ENCODE peak calls at places on chromosome 3, in five cellular contexts. N is neuronal stem cell, U is NB4, G is BJ, L is suprapubic skin. V is an unnamed sample.

GRCh38 chr3:159169828-159170227 is 368.0 kb downstream of the MFSD1 start:
- DNase-seq in N (no peak), U (no peak), G (peak; percentile 54), L (no peak), V (peak; percentile 52)

GRCh38 chr3:36784012-36784763 is 19.8 kb upstream of the DCLK3 start:
- DNase-seq in N (no peak), U (no peak), G (no peak), L (no peak), V (no peak)

GRCh38 chr3:9198805-9199386 is 50.5 kb downstream of the SRGAP3 start:
- DNase-seq in N (no peak), U (no peak), G (no peak), L (no peak), V (no peak)

GRCh38 chr3:9690451-9691450 is 12.9 kb upstream of the CPNE9 start:
- DNase-seq in N (no peak), U (peak; percentile 93), G (no peak), L (no peak), V (peak; percentile 5)

GRCh38 chr3:51477360-51477711 is 22.5 kb downstream of the DCAF1 start:
- DNase-seq in N (no peak), U (no peak), G (no peak), L (no peak), V (no peak)

GRCh38 chr3:27723803-27724458 is 1.8 kb upstream of the EOMES start:
- DNase-seq in N (no peak), U (no peak), G (no peak), L (no peak), V (no peak)

GRCh38 chr3:135581806-135582205 is 383.7 kb upstream of the PPP2R3A start:
- DNase-seq in N (no peak), U (no peak), G (no peak), L (no peak), V (no peak)

GRCh38 chr3:13547591-13548371 is 1.1 kb upstream of the FBLN2 start:
- DNase-seq in N (no peak), U (no peak), G (no peak), L (no peak), V (no peak)

GRCh38 chr3:151788401-151788800 is 25.5 kb upstream of the AADAC start:
- DNase-seq in N (no peak), U (no peak), G (no peak), L (no peak), V (no peak)

GRCh38 chr3:143855183-143855582 is 6.9 kb upstream of the SLC9A9 start:
- DNase-seq in N (no peak), U (no peak), G (no peak), L (no peak), V (no peak)

GRCh38 chr3:178384302-178384939 is 151.8 kb upstream of the KCNMB2 start:
- DNase-seq in N (no peak), U (no peak), G (no peak), L (no peak), V (no peak)

GRCh38 chr3:7447197-7447769 is 586.4 kb downstream of the GRM7 start:
- DNase-seq in N (no peak), U (no peak), G (no peak), L (no peak), V (no peak)

GRCh38 chr3:157077565-157077991 is 82.4 kb downstream of the CCNL1 start:
- DNase-seq in N (no peak), U (no peak), G (no peak), L (no peak), V (peak; percentile 90)

GRCh38 chr3:93969443-93969842 is 4.3 kb downstream of the PROS1 start:
- DNase-seq in N (no peak), U (no peak), G (no peak), L (no peak), V (no peak)

GRCh38 chr3:151377768-151378385 is 6.7 kb downstream of the P2RY12 start:
- DNase-seq in N (no peak), U (no peak), G (no peak), L (no peak), V (no peak)

GRCh38 chr3:143897558-143898305 is 49.5 kb upstream of the SLC9A9 start:
- DNase-seq in N (peak; percentile 44), U (no peak), G (peak; percentile 10), L (no peak), V (no peak)

GRCh38 chr3:100971776-100972175 is 21.4 kb downstream of the ABI3BP start:
- DNase-seq in N (no peak), U (no peak), G (no peak), L (no peak), V (no peak)

GRCh38 chr3:127015282-127016042 is 32.5 kb downstream of the PLXNA1 start:
- DNase-seq in N (peak; percentile 23), U (peak; percentile 22), G (no peak), L (no peak), V (no peak)

DNA sequence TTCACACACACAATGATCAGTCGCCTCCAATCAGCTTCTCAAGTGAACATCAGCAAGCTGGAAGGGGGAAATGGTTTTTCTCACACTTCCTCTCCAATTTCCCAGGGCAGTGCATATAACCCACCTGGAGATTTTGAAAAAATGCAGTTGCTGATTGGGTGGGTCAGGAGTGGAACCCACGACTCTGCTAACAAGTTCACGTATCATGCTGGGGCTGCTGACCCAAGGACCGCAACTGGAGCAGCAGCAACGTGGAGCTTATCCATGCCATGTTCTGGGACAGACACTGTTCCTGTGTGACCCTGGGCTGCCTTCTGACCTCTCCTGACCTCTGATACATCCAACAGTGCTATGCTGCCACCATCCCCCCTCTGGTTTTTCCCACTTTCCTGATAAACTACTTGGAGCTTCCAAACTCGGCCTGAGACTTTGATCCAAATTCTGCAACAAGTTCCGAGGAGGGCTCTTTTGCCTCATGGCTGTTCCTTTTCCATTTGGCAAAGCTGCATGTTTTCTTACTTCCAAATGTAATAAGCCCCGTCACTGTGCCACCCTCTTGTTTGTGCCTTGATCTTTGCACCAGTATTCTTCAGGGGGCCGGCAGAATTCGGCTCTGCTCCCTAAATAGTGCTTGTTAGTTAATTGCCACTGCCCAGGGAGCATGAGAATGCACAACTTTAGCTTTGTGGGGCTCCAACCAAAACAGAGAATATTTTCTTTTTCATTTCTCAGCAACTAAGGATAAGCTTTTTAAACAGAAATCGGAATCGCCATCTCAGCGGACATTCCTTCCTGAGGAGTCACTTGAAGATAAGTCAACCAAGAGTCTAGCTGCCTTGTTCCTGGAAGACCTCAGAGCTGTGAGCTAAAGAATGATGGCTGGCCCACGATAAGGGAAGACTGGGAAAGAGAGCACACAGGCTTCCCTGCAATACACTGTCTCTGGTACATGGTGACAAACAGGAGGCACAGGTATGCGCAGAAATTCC is 106.3 kb downstream of the LRIG1 start:
- DNase-seq in N (no peak), U (no peak), G (no peak), L (no peak), V (no peak)
- H3K4me3 ChIP-seq in N (no peak overlapping the region), U (no peak overlapping the region), G (no peak overlapping the region), L (no peak overlapping the region), V (no peak overlapping the region)

GRCh38 chr3:190534986-190535385 is 21.1 kb downstream of the IL1RAP start:
- DNase-seq in N (no peak), U (no peak), G (no peak), L (no peak), V (no peak)

GRCh38 chr3:190531406-190531805 is 17.5 kb downstream of the IL1RAP start:
- DNase-seq in N (no peak), U (no peak), G (no peak), L (no peak), V (no peak)

GRCh38 chr3:190534386-190534785 is 20.5 kb downstream of the IL1RAP start:
- DNase-seq in N (no peak), U (no peak), G (no peak), L (no peak), V (no peak)

GRCh38 chr3:190532626-190533155 is 18.8 kb downstream of the IL1RAP start:
- DNase-seq in N (no peak), U (no peak), G (no peak), L (no peak), V (no peak)

GRCh38 chr3:190533511-190534282 is 19.8 kb downstream of the IL1RAP start:
- DNase-seq in N (no peak), U (no peak), G (peak; percentile 69), L (peak; percentile 82), V (peak; percentile 83)
- H3K4me3 ChIP-seq in N (no peak overlapping the region), U (no peak overlapping the region), G (no peak overlapping the region), L (no peak overlapping the region), V (no peak overlapping the region)

DNA sequence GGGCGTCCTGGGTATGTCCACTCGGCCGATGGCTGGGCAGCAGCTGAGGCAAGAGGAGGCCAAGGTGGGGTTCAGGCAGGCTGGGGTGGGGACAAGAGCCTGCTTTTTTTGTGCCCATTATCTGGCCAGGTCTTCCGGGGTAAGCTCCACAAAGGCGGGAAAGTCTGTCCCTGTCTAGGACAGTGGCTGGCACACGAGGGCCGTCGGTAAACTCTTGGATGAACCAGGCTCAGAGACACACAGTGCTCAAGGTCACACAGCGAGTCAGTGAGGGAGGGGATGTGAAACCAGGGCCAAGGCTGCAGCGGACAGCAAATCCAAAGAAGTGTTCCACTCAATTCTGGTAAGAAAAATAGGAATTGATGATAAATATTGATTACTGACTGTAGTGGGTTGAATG is 2.9 kb downstream of the DNAJB8 start:
- DNase-seq in N (no peak), U (no peak), G (no peak), L (no peak), V (no peak)
- H3K4me3 ChIP-seq in N (no peak overlapping the region), U (no peak overlapping the region), G (no peak overlapping the region), L (no peak overlapping the region), V (no peak overlapping the region)

GRCh38 chr3:88033806-88034205 is 25.0 kb downstream of the CGGBP1 start:
- DNase-seq in N (no peak), U (no peak), G (no peak), L (no peak), V (no peak)

GRCh38 chr3:88032245-88032644 is 26.6 kb downstream of the CGGBP1 start:
- DNase-seq in N (no peak), U (no peak), G (no peak), L (no peak), V (no peak)

GRCh38 chr3:88031543-88032148 is 27.2 kb downstream of the CGGBP1 start:
- DNase-seq in N (no peak), U (peak; percentile 62), G (peak; percentile 1), L (no peak), V (peak; percentile 5)

GRCh38 chr3:88033088-88033487 is 25.7 kb downstream of the CGGBP1 start:
- DNase-seq in N (no peak), U (peak; percentile 19), G (no peak), L (no peak), V (no peak)

GRCh38 chr3:88030200-88030599 is 28.6 kb downstream of the CGGBP1 start:
- DNase-seq in N (no peak), U (no peak), G (no peak), L (no peak), V (no peak)
- H3K4me3 ChIP-seq in N (no peak overlapping the region), U (no peak overlapping the region), G (no peak overlapping the region), L (no peak overlapping the region), V (no peak overlapping the region)

GRCh38 chr3:71102111-71103039 is 481.2 kb downstream of the FOXP1 start:
- DNase-seq in N (no peak), U (no peak), G (peak; percentile 96), L (no peak), V (peak; percentile 88)
- H3K4me3 ChIP-seq in N (no peak overlapping the region), U (no peak overlapping the region), G (no peak overlapping the region), L (no peak overlapping the region), V (no peak overlapping the region)

DNA sequence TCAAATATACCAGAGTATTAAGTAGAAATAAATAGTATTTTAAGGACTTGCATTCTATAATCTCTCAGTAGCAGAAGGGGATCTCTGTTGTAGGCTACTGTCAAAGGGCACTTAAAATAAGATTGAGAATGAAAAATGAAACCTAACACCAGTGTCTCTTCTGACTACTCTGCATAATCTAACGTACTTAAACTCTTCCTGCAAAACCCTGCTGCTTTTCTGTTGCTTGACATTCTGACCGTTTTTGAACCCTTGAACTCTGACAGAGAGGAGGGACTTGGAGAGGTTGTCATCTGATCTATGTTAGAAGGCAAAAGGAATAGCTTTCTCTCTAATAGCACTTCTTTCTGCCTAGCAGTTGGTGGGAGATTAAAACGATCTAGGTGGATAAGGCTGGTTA is 204.5 kb downstream of the ZIC1 start:
- DNase-seq in N (no peak), U (no peak), G (no peak), L (no peak), V (no peak)
- H3K4me3 ChIP-seq in N (no peak overlapping the region), U (no peak overlapping the region), G (no peak overlapping the region), L (no peak overlapping the region), V (no peak overlapping the region)